ENCODE peak calls at places on chromosomes 13 and 19, in five cellular contexts. N is effector CD4-positive, alpha-beta T cell; S is fibroblast of pulmonary artery; C is kidney glomerular epithelial cell; D is AG08396. X is an unnamed sample.

GRCh38 chr13:70107498-70108271 is at the start of gene ATXN8OS:
- DNase-seq in D (no peak), N (no peak), S (no peak), C (no peak), X (peak)

GRCh38 chr19:13781547-13781946 is 7.3 kb downstream of the C19orf53 start:
- DNase-seq in S (peak), D (peak), C (no peak), N (no peak), X (peak)

GRCh38 chr19:55647732-55648656 is at the start of gene CCDC106:
- DNase-seq in D (peak), S (peak), C (peak), N (no peak), X (peak)

GRCh38 chr13:106105153-106105552 is 430.3 kb downstream of the EFNB2 start:
- DNase-seq in C (no peak), D (no peak), N (no peak), S (no peak), X (no peak)

GRCh38 chr19:37304190-37304883 is 66.6 kb upstream of the ZNF527 start:
- DNase-seq in S (no peak), C (no peak), D (peak), N (no peak), X (peak)

GRCh38 chr19:13964776-13965175 is 12.5 kb downstream of the DCAF15 start:
- DNase-seq in S (no peak), D (peak), N (no peak), C (no peak), X (peak)

GRCh38 chr13:65287405-65287804 is 1942.7 kb downstream of the PCDH9 start:
- DNase-seq in C (no peak), D (no peak), N (no peak), S (no peak), X (no peak)

GRCh38 chr13:73738626-73739025 is 395.6 kb downstream of the KLF12 start:
- DNase-seq in N (no peak), D (no peak), S (no peak), C (no peak), X (no peak)

GRCh38 chr13:23754506-23754905 is 134.7 kb downstream of the MIPEP start:
- DNase-seq in N (no peak), C (no peak), S (no peak), D (no peak), X (no peak)

GRCh38 chr19:45577111-45577905 is 7.3 kb downstream of the OPA3 start:
- DNase-seq in C (peak), D (peak), S (peak), N (no peak), X (peak)

GRCh38 chr19:32802840-32803239 is 66.7 kb downstream of the SLC7A9 start:
- DNase-seq in C (no peak), D (no peak), S (no peak), N (no peak), X (no peak)

GRCh38 chr13:94620286-94620896 is 18.7 kb downstream of the GPR180 start:
- DNase-seq in C (peak), N (no peak), S (peak), D (no peak), X (no peak)

GRCh38 chr19:17448190-17448967 is at the start of gene TMEM221:
- DNase-seq in D (peak), N (peak), C (no peak), S (peak), X (peak)

GRCh38 chr13:21757721-21758120 is 86.8 kb downstream of the FGF9 start:
- DNase-seq in N (no peak), C (no peak), S (no peak), D (no peak), X (no peak)

GRCh38 chr13:22074403-22074802 is 403.5 kb downstream of the FGF9 start:
- DNase-seq in N (no peak), S (no peak), C (no peak), D (no peak), X (no peak)

GRCh38 chr19:48244289-48244688 is 11.4 kb downstream of the CARD8 start:
- DNase-seq in D (no peak), N (peak), C (no peak), S (peak), X (no peak)

GRCh38 chr13:66657165-66657895 is 572.8 kb downstream of the PCDH9 start:
- DNase-seq in D (peak), C (peak), S (peak), N (no peak), X (no peak)

GRCh38 chr19:16922949-16923348 is 34.1 kb downstream of the F2RL3 start:
- DNase-seq in S (no peak), C (no peak), D (no peak), N (no peak), X (no peak)

GRCh38 chr19:35565016-35565856 is 1.8 kb upstream of the ATP4A start:
- DNase-seq in D (no peak), S (no peak), C (no peak), N (no peak), X (peak)

GRCh38 chr19:41445575-41445974 is 2.6 kb downstream of the ERICH4 start:
- DNase-seq in N (no peak), C (no peak), D (no peak), S (no peak), X (peak)

GRCh38 chr19:6564393-6564792 is 26.6 kb downstream of the CD70 start:
- DNase-seq in D (peak), S (peak), C (no peak), N (no peak), X (peak)

GRCh38 chr13:97030705-97031452 is 36.6 kb upstream of the OXGR1 start:
- DNase-seq in N (no peak), C (peak), S (peak), D (peak), X (peak)

GRCh38 chr13:94192576-94192975 is 286.9 kb downstream of the DCT start:
- DNase-seq in D (peak), N (no peak), C (no peak), S (peak), X (no peak)

GRCh38 chr13:46315491-46316075 is 71.5 kb downstream of the RUBCNL start:
- DNase-seq in D (no peak), N (no peak), S (no peak), C (no peak), X (no peak)

GRCh38 chr13:27229642-27230041 is 21.7 kb upstream of the RPL21 start:
- DNase-seq in C (no peak), N (no peak), D (no peak), S (no peak), X (no peak)

GRCh38 chr19:722553-723101 is 13.9 kb downstream of the PALM start:
- DNase-seq in S (no peak), C (no peak), D (no peak), N (no peak), X (peak)